ENCODE peak calls at places on chromosome 6, in eight cellular contexts. H is astrocyte of the spinal cord; C is tibial nerve; S is activated naive CD8-positive, alpha-beta T cell treated with anti-CD3 and anti-CD28 coated beads, Interleukin-2, amount 50 U/mL, for 24 hours; D is heart right ventricle; V is HFFc6; J is SHP77; B is T-helper 2 cell. P is an unnamed sample.

GRCh38 chr6:109036588-109037320 is 57.9 kb downstream of the SESN1 start:
- DNase-seq in H (no peak), C (no peak), S (no peak), D (no peak), B (peak), J (no peak), V (no peak), P (no peak)

GRCh38 chr6:41546866-41547798 is 951 bp downstream of the FOXP4 start:
- DNase-seq in V (peak), H (peak), S (peak), D (no peak), J (peak), B (peak), C (no peak), P (no peak)

GRCh38 chr6:53279301-53279700 is 69.4 kb downstream of the ELOVL5 start:
- DNase-seq in H (no peak), J (no peak), C (no peak), B (no peak), D (no peak), V (no peak), S (no peak), P (no peak)

GRCh38 chr6:39849764-39850163 is 57.6 kb downstream of the DAAM2 start:
- DNase-seq in D (no peak), J (no peak), V (no peak), C (no peak), H (no peak), B (no peak), S (no peak), P (no peak)

GRCh38 chr6:34984416-34984815 is 95.4 kb downstream of the ANKS1A start:
- DNase-seq in D (no peak), B (no peak), J (no peak), C (no peak), S (no peak), H (no peak), V (no peak), P (no peak)

GRCh38 chr6:134389658-134390057 is 71.7 kb upstream of the SGK1 start:
- DNase-seq in V (no peak), H (no peak), D (no peak), J (no peak), B (no peak), C (no peak), S (no peak), P (no peak)

GRCh38 chr6:153735761-153736160 is 303.3 kb upstream of the OPRM1 start:
- DNase-seq in C (no peak), V (no peak), D (no peak), J (no peak), H (no peak), B (no peak), S (no peak), P (no peak)

GRCh38 chr6:157370755-157371154 is 10.2 kb upstream of the ZDHHC14 start:
- DNase-seq in D (no peak), V (no peak), J (no peak), C (no peak), S (no peak), H (no peak), B (no peak), P (no peak)

GRCh38 chr6:167328086-167328485 is 3.2 kb downstream of the TTLL2 start:
- DNase-seq in H (no peak), D (no peak), J (no peak), C (no peak), V (no peak), B (no peak), S (no peak), P (no peak)

GRCh38 chr6:15527838-15528617 is 134.8 kb downstream of the DTNBP1 start:
- DNase-seq in S (no peak), V (no peak), H (no peak), D (no peak), J (no peak), B (no peak), C (no peak), P (no peak)

GRCh38 chr6:126432564-126432963 is 92.6 kb downstream of the CENPW start:
- DNase-seq in C (no peak), H (no peak), B (no peak), J (no peak), S (no peak), D (no peak), V (no peak), P (no peak)

GRCh38 chr6:154513601-154514320 is 3.3 kb upstream of the CNKSR3 start:
- DNase-seq in C (no peak), V (no peak), H (no peak), D (no peak), J (no peak), B (no peak), S (no peak), P (no peak)

GRCh38 chr6:35148167-35148741 is 7.1 kb upstream of the TCP11 start:
- DNase-seq in V (peak), C (no peak), H (peak), S (peak), D (no peak), J (no peak), B (no peak), P (no peak)

GRCh38 chr6:61586934-61587537 is 699.0 kb downstream of the KHDRBS2 start:
- DNase-seq in V (no peak), D (peak), B (no peak), S (no peak), C (no peak), H (no peak), J (no peak), P (no peak)

GRCh38 chr6:34239240-34239825 is 2.7 kb downstream of the HMGA1 start:
- DNase-seq in B (no peak), S (no peak), J (no peak), V (no peak), H (no peak), D (no peak), C (no peak), P (no peak)

GRCh38 chr6:21742238-21742660 is 148.7 kb downstream of the SOX4 start:
- DNase-seq in J (no peak), S (no peak), V (peak), C (no peak), B (no peak), D (no peak), H (peak), P (no peak)

GRCh38 chr6:122553697-122554096 is 56.5 kb upstream of the PKIB start:
- DNase-seq in H (no peak), D (no peak), C (no peak), V (no peak), J (peak), S (no peak), B (no peak), P (no peak)

GRCh38 chr6:22904413-22904812 is 335.0 kb downstream of the HDGFL1 start:
- DNase-seq in H (peak), V (no peak), B (no peak), D (no peak), S (no peak), J (no peak), C (no peak), P (no peak)

GRCh38 chr6:143802833-143803565 is 40.1 kb upstream of the LTV1 start:
- DNase-seq in B (no peak), C (no peak), D (no peak), V (no peak), H (no peak), J (no peak), S (no peak), P (no peak)

P was measured in cortex of kidney.